ENCODE peak calls at places on chromosome 13, in seven cellular contexts. Z is GM12878, Y is K562, R is upper lobe of left lung, K is HepG2, I is HCT116, M is H1. L is an unnamed sample.

GRCh38 chr13:35894636-35895035 is 236.5 kb downstream of the DCLK1 start:
- DNase-seq in M (no peak), Y (no peak), I (no peak), R (no peak), K (no peak), Z (no peak), L (no peak)

GRCh38 chr13:29676535-29676934 is 81.0 kb upstream of the SLC7A1 start:
- DNase-seq in R (no peak), M (no peak), Y (no peak), Z (no peak), K (no peak), I (no peak), L (no peak)

GRCh38 chr13:110308377-110309158 is 1.5 kb downstream of the COL4A2 start:
- DNase-seq in M (peak; percentile 60), K (no peak), Y (no peak), I (no peak), R (no peak), Z (no peak), L (no peak)

GRCh38 chr13:34413538-34414210 is 528.4 kb upstream of the NBEA start:
- DNase-seq in Z (no peak), R (no peak), Y (no peak), M (no peak), K (no peak), I (no peak), L (no peak)

GRCh38 chr13:64723735-64724134 is 2506.4 kb downstream of the PCDH9 start:
- DNase-seq in Z (no peak), M (no peak), K (peak; percentile 62), Y (no peak), R (no peak), I (peak; percentile 80), L (no peak)

GRCh38 chr13:35978607-35979316 is 152.4 kb downstream of the DCLK1 start:
- DNase-seq in Z (no peak), K (peak; percentile 42), M (peak; percentile 72), R (no peak), Y (peak; percentile 33), I (peak; percentile 29), L (no peak)

GRCh38 chr13:99297330-99297729 is 9.9 kb downstream of the GPR183 start:
- DNase-seq in R (no peak), Y (no peak), Z (no peak), M (no peak), I (no peak), K (no peak), L (no peak)

GRCh38 chr13:109779074-109779473 is 7.3 kb downstream of the IRS2 start:
- DNase-seq in K (no peak), I (no peak), M (no peak), R (no peak), Y (no peak), Z (no peak), L (no peak)

GRCh38 chr13:30047154-30047874 is 196.9 kb upstream of the UBL3 start:
- DNase-seq in K (no peak), R (no peak), I (no peak), Y (no peak), M (peak; percentile 13), Z (no peak), L (no peak)

GRCh38 chr13:100636441-100636840 is 38.2 kb downstream of the TMTC4 start:
- DNase-seq in K (no peak), Y (no peak), Z (no peak), I (no peak), R (no peak), M (no peak), L (no peak)

GRCh38 chr13:24134772-24135171 is 25.7 kb upstream of the SPATA13 start:
- DNase-seq in I (no peak), R (no peak), K (no peak), Z (no peak), M (no peak), Y (no peak), L (no peak)

GRCh38 chr13:61052175-61052574 is 363.5 kb downstream of the PCDH20 start:
- DNase-seq in R (no peak), Z (no peak), K (no peak), M (no peak), Y (no peak), I (no peak), L (no peak)

GRCh38 chr13:27339299-27339698 is 68.7 kb downstream of the RASL11A start:
- DNase-seq in R (no peak), M (peak; percentile 77), K (peak; percentile 60), Z (no peak), I (peak; percentile 78), Y (peak; percentile 46), L (peak; percentile 44)

GRCh38 chr13:80297094-80297493 is 43.8 kb downstream of the SPRY2 start:
- DNase-seq in Z (no peak), Y (no peak), M (peak; percentile 49), I (no peak), K (no peak), R (no peak), L (no peak)

GRCh38 chr13:35994131-35994966 is 136.8 kb downstream of the DCLK1 start:
- DNase-seq in K (no peak), R (no peak), I (no peak), M (no peak), Y (no peak), Z (no peak), L (no peak)

GRCh38 chr13:73596382-73596781 is 537.6 kb downstream of the KLF5 start:
- DNase-seq in R (no peak), I (no peak), M (no peak), Z (no peak), Y (no peak), K (no peak), L (no peak)

GRCh38 chr13:109389892-109390345 is 396.5 kb downstream of the IRS2 start:
- DNase-seq in M (no peak), R (no peak), I (no peak), Y (no peak), Z (no peak), K (no peak), L (no peak)

GRCh38 chr13:35703061-35703460 is 226.6 kb upstream of the MAB21L1 start:
- DNase-seq in I (no peak), Y (no peak), M (no peak), K (no peak), R (no peak), Z (no peak), L (no peak)

GRCh38 chr13:110155072-110155471 is 151.9 kb downstream of the COL4A1 start:
- DNase-seq in Y (no peak), K (no peak), Z (no peak), R (no peak), I (no peak), M (no peak), L (no peak)

GRCh38 chr13:79779061-79779460 is 298.1 kb downstream of the NDFIP2 start:
- DNase-seq in K (no peak), Y (no peak), I (no peak), Z (no peak), M (no peak), R (no peak), L (no peak)

GRCh38 chr13:63351533-63351932 is 1935.9 kb upstream of the PCDH20 start:
- DNase-seq in I (no peak), Y (no peak), K (no peak), R (no peak), Z (no peak), M (no peak), L (no peak)

GRCh38 chr13:63345835-63346234 is 1930.2 kb upstream of the PCDH20 start:
- DNase-seq in R (no peak), M (no peak), I (no peak), Y (no peak), K (no peak), Z (no peak), L (no peak)

GRCh38 chr13:63351081-63351480 is 1935.4 kb upstream of the PCDH20 start:
- DNase-seq in M (no peak), R (no peak), Y (no peak), K (no peak), I (no peak), Z (no peak), L (no peak)
- TF ChIP-seq POLR2AphosphoS5 in M (no peak), R (no peak), Y (no peak), K (no peak), I (no peak), Z (no peak), L (no peak)

GRCh38 chr13:38180670-38181069 is 169.0 kb upstream of the UFM1 start:
- DNase-seq in M (no peak), R (no peak), Z (no peak), I (no peak), Y (no peak), K (no peak), L (no peak)
- H3K4me3 ChIP-seq in M (no peak overlapping the region), R (peak overlapping the region; percentile 2), Z (no peak overlapping the region), I (no peak overlapping the region), Y (no peak overlapping the region), K (no peak overlapping the region), L (no peak overlapping the region)

GRCh38 chr13:97432917-97433726 is 847 bp upstream of the RAP2A start:
- DNase-seq in I (peak; percentile 98), K (peak; percentile 99), Y (peak; percentile 85), R (peak; percentile 97), Z (peak; percentile 100), M (peak; percentile 100), L (peak; percentile 99)
- TF ChIP-seq POLR2A in I (no peak), K (peak; percentile 65), Y (peak; percentile 69), R (peak; percentile 27), Z (peak; percentile 74), M (no peak), L (no peak)

DNA sequence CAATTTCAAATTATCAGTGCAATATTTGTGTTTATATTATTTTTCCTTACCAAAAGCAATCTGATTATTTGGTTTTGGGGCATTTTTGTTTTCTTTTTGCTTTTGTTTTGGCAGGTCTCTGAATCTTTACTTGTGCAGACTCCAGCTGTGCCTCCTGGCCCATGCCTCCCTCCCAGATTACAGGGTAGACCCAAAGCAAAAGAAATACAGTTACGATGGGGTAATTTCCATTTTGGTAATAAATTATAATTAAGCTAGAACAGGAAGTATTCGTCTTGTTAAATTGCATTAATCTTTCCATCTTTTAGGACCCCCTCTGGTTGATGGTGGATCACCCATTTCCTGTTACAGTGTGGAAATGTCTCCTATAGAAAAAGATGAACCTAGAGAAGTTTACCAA is 29.2 kb upstream of the MLNR start:
- DNase-seq in I (no peak), M (no peak), K (no peak), Z (no peak), Y (no peak), R (no peak), L (no peak)
- TF ChIP-seq POLR2AphosphoS5 in I (no peak), M (no peak), K (no peak), Z (no peak), Y (no peak), R (no peak), L (no peak)

L was measured in transverse colon.